ENCODE peak calls at places on chromosome 18, in five cellular contexts. D is GM23248, S is pancreas, C is lung, I is left ventricle myocardium inferior. J is an unnamed sample. For H3K36me3, the result is how much of the 10 kb centered on the place peaks cover.

GRCh38 chr18:36187138-36187825 is at the start of gene MOCOS:
- DNase-seq in D (peak), S (peak), C (peak), I (peak), J (peak)

GRCh38 chr18:37516361-37516853 is 49.2 kb downstream of the CELF4 start:
- DNase-seq in D (no peak), S (peak), C (no peak), I (no peak), J (no peak)

GRCh38 chr18:34031810-34032209 is 192.9 kb downstream of the NOL4 start:
- DNase-seq in D (no peak), S (no peak), C (no peak), I (no peak), J (no peak)

GRCh38 chr18:984004-984403 is 79.3 kb downstream of the ADCYAP1 start:
- DNase-seq in D (no peak), S (no peak), C (no peak), I (no peak), J (no peak)

GRCh38 chr18:79046522-79046921 is 22.7 kb upstream of the ATP9B start:
- DNase-seq in D (no peak), S (no peak), C (no peak), I (no peak), J (no peak)

GRCh38 chr18:8948471-8949149 is 153.9 kb upstream of the NDUFV2 start:
- DNase-seq in D (peak), S (no peak), C (no peak), I (no peak), J (no peak)

GRCh38 chr18:48869591-48869990 is 81.2 kb downstream of the SMAD7 start:
- DNase-seq in D (no peak), S (no peak), C (no peak), I (no peak), J (no peak)

GRCh38 chr18:70431203-70431624 is 142.4 kb downstream of the SOCS6 start:
- DNase-seq in D (peak), S (no peak), C (no peak), I (no peak), J (no peak)

GRCh38 chr18:5975111-5975622 is 79.8 kb upstream of the TMEM200C start:
- DNase-seq in D (peak), S (no peak), C (no peak), I (no peak), J (no peak)

GRCh38 chr18:9628984-9629383 is 14.6 kb upstream of the PPP4R1 start:
- DNase-seq in D (no peak), S (peak), C (no peak), I (no peak), J (no peak)

GRCh38 chr18:48826271-48826670 is 124.5 kb downstream of the SMAD7 start:
- DNase-seq in D (no peak), S (no peak), C (no peak), I (no peak), J (no peak)

GRCh38 chr18:45774065-45774521 is 50.1 kb downstream of the SLC14A1 start:
- DNase-seq in D (peak), S (no peak), C (no peak), I (no peak), J (no peak)

GRCh38 chr18:7671105-7671504 is 104.0 kb downstream of the PTPRM start:
- DNase-seq in D (no peak), S (no peak), C (no peak), I (no peak), J (no peak)

GRCh38 chr18:33781429-33781828 is 203.4 kb downstream of the ASXL3 start:
- DNase-seq in D (no peak), S (no peak), C (no peak), I (no peak), J (no peak)

GRCh38 chr18:49892148-49892924 is 79.0 kb upstream of the ACAA2 start:
- DNase-seq in D (no peak), S (no peak), C (no peak), I (no peak), J (no peak)

GRCh38 chr18:42107287-42108045 is 152.4 kb downstream of the PIK3C3 start:
- DNase-seq in D (no peak), S (no peak), C (no peak), I (no peak), J (no peak)

GRCh38 chr18:31301201-31301655 is 16.7 kb upstream of the DSG1 start:
- DNase-seq in D (no peak), S (no peak), C (no peak), I (no peak), J (no peak)

GRCh38 chr18:58216071-58216471 is 172.0 kb downstream of the NEDD4L start:
- DNase-seq in D (peak), S (no peak), C (no peak), I (no peak), J (no peak)

GRCh38 chr18:46672062-46672970 is 15.3 kb upstream of the LOXHD1 start:
- DNase-seq in D (peak), S (no peak), C (no peak), I (no peak), J (no peak)

GRCh38 chr18:41940506-41941215 is 14.4 kb upstream of the PIK3C3 start:
- DNase-seq in D (peak), S (no peak), C (no peak), I (no peak), J (no peak)

GRCh38 chr18:56298935-56299334 is 339.5 kb downstream of the TXNL1 start:
- DNase-seq in D (peak), S (no peak), C (no peak), I (no peak), J (no peak)

GRCh38 chr18:11219571-11219970 is 70.2 kb upstream of the PIEZO2 start:
- DNase-seq in D (no peak), S (no peak), C (no peak), I (no peak), J (no peak)

GRCh38 chr18:8982416-8983183 is 119.9 kb upstream of the NDUFV2 start:
- DNase-seq in D (peak), S (no peak), C (peak), I (no peak), J (no peak)

GRCh38 chr18:9404565-9405060 is 70.0 kb downstream of the TWSG1 start:
- DNase-seq in D (no peak), S (no peak), C (no peak), I (no peak), J (no peak)

GRCh38 chr18:9025104-9025838 is 77.2 kb upstream of the NDUFV2 start:
- DNase-seq in D (peak), S (no peak), C (no peak), I (no peak), J (no peak)

GRCh38 chr18:44556296-44556695 is 124.4 kb upstream of the SETBP1 start:
- DNase-seq in D (no peak), S (no peak), C (no peak), I (no peak), J (no peak)

GRCh38 chr18:6521804-6522418 is 107.2 kb upstream of the L3MBTL4 start:
- DNase-seq in D (peak), S (no peak), C (no peak), I (no peak), J (no peak)

GRCh38 chr18:7805880-7806279 is 238.8 kb downstream of the PTPRM start:
- DNase-seq in D (no peak), S (no peak), C (no peak), I (no peak), J (no peak)

GRCh38 chr18:48872234-48873145 is 78.3 kb downstream of the SMAD7 start:
- DNase-seq in D (peak), S (no peak), C (no peak), I (no peak), J (no peak)

GRCh38 chr18:70082430-70082829 is 123.1 kb downstream of the RTTN start:
- DNase-seq in D (no peak), S (no peak), C (no peak), I (no peak), J (no peak)

GRCh38 chr18:9095297-9096012 is 7.0 kb upstream of the NDUFV2 start:
- DNase-seq in D (no peak), S (no peak), C (no peak), I (no peak), J (no peak)

GRCh38 chr18:54679318-54680149 is 88.5 kb downstream of the DYNAP start:
- DNase-seq in D (peak), S (no peak), C (no peak), I (no peak), J (no peak)

GRCh38 chr18:46421973-46422551 is 235.0 kb downstream of the LOXHD1 start:
- DNase-seq in D (no peak), S (no peak), C (no peak), I (no peak), J (no peak)

GRCh38 chr18:1075310-1075709 is 170.6 kb downstream of the ADCYAP1 start:
- DNase-seq in D (no peak), S (no peak), C (no peak), I (no peak), J (no peak)

GRCh38 chr18:23553887-23554286 is 32.4 kb downstream of the NPC1 start:
- DNase-seq in D (no peak), S (no peak), C (no peak), I (no peak), J (no peak)

GRCh38 chr18:23551978-23552377 is 34.3 kb downstream of the NPC1 start:
- DNase-seq in D (no peak), S (no peak), C (no peak), I (no peak), J (no peak)

GRCh38 chr18:23548719-23549118 is 37.6 kb downstream of the NPC1 start:
- DNase-seq in D (no peak), S (no peak), C (no peak), I (no peak), J (no peak)

GRCh38 chr18:23547806-23548205 is 38.5 kb downstream of the NPC1 start:
- DNase-seq in D (peak), S (no peak), C (no peak), I (no peak), J (no peak)

DNA sequence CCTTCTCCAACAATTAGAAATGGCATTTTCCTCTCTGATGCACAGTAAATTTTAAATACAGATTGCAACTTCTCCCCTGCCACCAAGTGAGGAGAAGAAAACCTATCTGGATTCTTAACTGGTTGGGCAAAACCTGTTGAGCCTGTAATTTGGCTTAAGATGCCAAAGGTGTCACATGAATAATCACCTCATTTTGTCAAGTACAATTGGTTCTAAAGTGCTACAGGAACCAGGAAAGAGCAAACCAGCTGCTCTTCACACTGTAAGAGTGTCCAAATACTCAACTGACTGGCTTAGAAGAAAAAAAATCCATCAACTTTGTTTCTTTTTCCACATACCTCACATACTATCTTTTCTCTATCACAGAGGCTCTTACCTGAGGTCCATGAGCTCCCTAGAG is 35.4 kb downstream of the NPC1 start:
- DNase-seq in D (no peak), S (no peak), C (peak), I (no peak), J (no peak)
- H3K36me3 ChIP-seq in D (under half), S (under half), C (under half), I (half or more), J (under half)

DNA sequence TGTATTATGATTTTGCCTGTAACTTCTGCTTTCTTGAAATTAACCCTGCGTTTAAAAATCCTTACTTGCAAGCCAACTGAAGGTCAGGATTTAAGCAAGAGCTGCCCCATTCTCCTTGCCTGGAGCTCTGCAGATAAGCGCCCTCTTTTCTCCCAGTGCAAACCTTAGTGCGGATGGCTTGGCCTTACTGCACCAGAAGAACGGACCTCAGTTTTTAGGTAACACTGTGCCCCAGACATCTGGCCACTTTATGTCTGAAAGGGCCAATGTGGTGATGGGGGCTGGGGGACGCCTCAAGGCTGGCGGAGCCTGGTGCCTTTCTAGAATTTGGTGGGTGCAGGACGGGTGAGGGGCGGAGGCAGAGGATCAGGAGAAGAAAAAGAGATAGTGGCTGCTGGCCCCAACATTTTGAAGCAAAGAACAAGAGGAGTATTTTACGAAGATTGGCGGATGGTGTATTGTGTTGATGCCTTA is 718 bp upstream of the TNFRSF11A start:
- DNase-seq in D (peak), S (no peak), C (no peak), I (no peak), J (no peak)
- H3K4me3 ChIP-seq in D (no peak), S (peak), C (peak), I (peak), J (no peak)

GRCh38 chr18:12325726-12326245 is 17.7 kb downstream of the TUBB6 start:
- DNase-seq in D (no peak), S (no peak), C (no peak), I (no peak), J (no peak)

GRCh38 chr18:12327510-12328178 is 19.6 kb downstream of the TUBB6 start:
- DNase-seq in D (peak), S (peak), C (peak), I (peak), J (peak)

GRCh38 chr18:12329125-12329698 is 21.2 kb downstream of the TUBB6 start:
- DNase-seq in D (no peak), S (no peak), C (no peak), I (no peak), J (peak)

GRCh38 chr18:12326711-12327460 is 18.8 kb downstream of the TUBB6 start:
- DNase-seq in D (no peak), S (no peak), C (no peak), I (no peak), J (peak)

GRCh38 chr18:12328179-12328823 is 20.3 kb downstream of the TUBB6 start:
- DNase-seq in D (no peak), S (no peak), C (no peak), I (no peak), J (peak)
- H3K36me3 ChIP-seq in D (under half), S (under half), C (under half), I (half or more), J (under half)

GRCh38 chr18:62937065-62937464 is 221.7 kb downstream of the PHLPP1 start:
- DNase-seq in D (peak), S (no peak), C (no peak), I (no peak), J (no peak)

GRCh38 chr18:62939433-62939832 is 224.1 kb downstream of the PHLPP1 start:
- DNase-seq in D (no peak), S (no peak), C (no peak), I (no peak), J (no peak)

GRCh38 chr18:62938451-62938850 is 223.1 kb downstream of the PHLPP1 start:
- DNase-seq in D (no peak), S (no peak), C (no peak), I (no peak), J (no peak)

GRCh38 chr18:62939925-62940324 is 224.6 kb downstream of the PHLPP1 start:
- DNase-seq in D (no peak), S (no peak), C (no peak), I (no peak), J (no peak)

GRCh38 chr18:62938006-62938405 is 222.7 kb downstream of the PHLPP1 start:
- DNase-seq in D (peak), S (no peak), C (no peak), I (no peak), J (no peak)
- H3K4me3 ChIP-seq in D (no peak), S (no peak), C (no peak), I (no peak), J (no peak)

DNA sequence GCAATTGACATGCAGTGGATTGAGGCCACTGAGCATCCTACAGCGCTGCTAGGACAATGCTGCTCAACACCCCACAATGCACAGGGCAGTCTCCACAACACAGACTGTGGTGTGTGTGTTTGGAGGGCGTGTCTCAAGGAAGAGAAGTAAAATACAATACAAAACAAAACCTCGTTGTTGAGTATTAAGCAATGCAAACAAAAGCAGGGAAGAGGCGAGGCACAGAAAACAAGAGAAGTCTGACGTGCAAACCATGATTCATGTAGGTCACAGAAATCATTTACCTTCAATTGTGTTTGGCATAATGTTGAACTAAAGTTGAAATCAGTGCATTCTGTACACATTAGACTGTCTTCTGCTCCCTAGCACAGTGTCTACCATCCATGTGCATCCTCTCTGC is 260.9 kb downstream of the PHLPP1 start:
- DNase-seq in D (no peak), S (no peak), C (no peak), I (no peak), J (no peak)
- H3K36me3 ChIP-seq in D (under half), S (under half), C (under half), I (under half), J (under half)